ENCODE peak calls at places on chromosome 20, in six cellular contexts. F is mesendoderm, C is neuronal stem cell, D is trophoblast cell, R is H1, W is IMR-90. L is an unnamed sample.
A peak's percentile ranks its signal among the peaks of the same experiment; 100 is the strongest.

GRCh38 chr20:46206025-46206424 is 87.9 kb downstream of the CD40 start:
- DNase-seq in F (no peak), D (no peak), C (no peak), W (peak; percentile 28), R (no peak), L (peak; percentile 57)

GRCh38 chr20:10784337-10785183 is 110.8 kb upstream of the JAG1 start:
- DNase-seq in F (peak; percentile 77), W (no peak), C (no peak), R (no peak), D (no peak), L (peak; percentile 29)

GRCh38 chr20:4014031-4014474 is 1.3 kb downstream of the RNF24 start:
- DNase-seq in C (no peak), W (peak; percentile 85), D (peak; percentile 70), F (peak; percentile 74), R (no peak), L (peak; percentile 86)

GRCh38 chr20:11849976-11850670 is 67.6 kb upstream of the BTBD3 start:
- DNase-seq in D (no peak), R (no peak), C (no peak), W (peak; percentile 45), F (no peak), L (peak; percentile 30)

GRCh38 chr20:17663040-17663399 is 19.0 kb downstream of the RRBP1 start:
- DNase-seq in R (no peak), D (no peak), C (no peak), F (no peak), W (no peak), L (no peak)

GRCh38 chr20:32588040-32588439 is 2.9 kb upstream of the NOL4L start:
- DNase-seq in R (no peak), D (no peak), F (no peak), C (no peak), W (no peak), L (no peak)

GRCh38 chr20:9103955-9104354 is 35.1 kb downstream of the PLCB4 start:
- DNase-seq in D (peak; percentile 4), R (no peak), W (no peak), C (no peak), F (no peak), L (no peak)

GRCh38 chr20:58711266-58712051 is 18.9 kb downstream of the NPEPL1 start:
- DNase-seq in C (no peak), F (no peak), D (no peak), W (no peak), R (no peak), L (no peak)

GRCh38 chr20:45052698-45053440 is 48.1 kb downstream of the KCNS1 start:
- DNase-seq in R (no peak), W (peak; percentile 81), F (no peak), D (no peak), C (no peak), L (peak; percentile 68)

GRCh38 chr20:9359561-9360308 is 154.7 kb upstream of the LAMP5 start:
- DNase-seq in D (peak; percentile 42), R (no peak), C (peak; percentile 56), F (peak; percentile 59), W (peak; percentile 70), L (peak; percentile 80)

GRCh38 chr20:2005831-2006426 is 12.1 kb upstream of the PDYN start:
- DNase-seq in R (peak; percentile 36), F (peak; percentile 80), C (peak; percentile 80), D (peak; percentile 59), W (peak; percentile 45), L (peak; percentile 57)

GRCh38 chr20:37257993-37258392 is 3.6 kb downstream of the GHRH start:
- DNase-seq in D (no peak), F (peak; percentile 33), C (no peak), R (no peak), W (no peak), L (no peak)

GRCh38 chr20:59495894-59496510 is 108.3 kb upstream of the PHACTR3 start:
- DNase-seq in D (peak; percentile 66), F (peak; percentile 76), R (peak; percentile 47), C (peak; percentile 70), W (peak; percentile 53), L (peak; percentile 37)

GRCh38 chr20:10842116-10842515 is 168.3 kb upstream of the JAG1 start:
- DNase-seq in D (no peak), R (no peak), C (no peak), W (no peak), F (no peak), L (no peak)

GRCh38 chr20:641516-641913 is 11.5 kb downstream of the SRXN1 start:
- DNase-seq in D (no peak), F (peak; percentile 55), C (no peak), R (no peak), W (no peak), L (peak; percentile 51)

GRCh38 chr20:14434379-14435136 is 97.1 kb upstream of the FLRT3 start:
- DNase-seq in D (peak; percentile 19), F (peak; percentile 12), W (peak; percentile 76), R (no peak), C (no peak), L (no peak)

GRCh38 chr20:56893206-56893605 is 264.1 kb downstream of the TFAP2C start:
- DNase-seq in W (no peak), R (no peak), C (no peak), D (no peak), F (peak; percentile 57), L (no peak)

GRCh38 chr20:1388253-1388652 is 4.6 kb downstream of the FKBP1A start:
- DNase-seq in D (no peak), C (no peak), R (no peak), W (no peak), F (no peak), L (no peak)

GRCh38 chr20:33733654-33734576 is 2.1 kb downstream of the ZNF341 start:
- DNase-seq in R (no peak), F (peak; percentile 87), D (peak; percentile 82), C (no peak), W (peak; percentile 64), L (peak; percentile 87)

GRCh38 chr20:62409935-62410741 is 3.1 kb upstream of the CABLES2 start:
- DNase-seq in F (peak; percentile 58), C (peak; percentile 65), D (no peak), R (no peak), W (no peak), L (peak; percentile 30)

GRCh38 chr20:61030130-61030529 is 221.9 kb upstream of the CDH4 start:
- DNase-seq in W (no peak), C (no peak), R (no peak), F (no peak), D (no peak), L (no peak)

GRCh38 chr20:57395111-57395959 is 4.1 kb downstream of the RBM38 start:
- DNase-seq in D (peak; percentile 55), W (peak; percentile 53), F (peak; percentile 40), R (no peak), C (peak; percentile 75), L (no peak)

GRCh38 chr20:47785321-47785899 is at the start of gene SULF2:
- DNase-seq in C (peak; percentile 35), F (peak; percentile 42), D (no peak), W (no peak), R (no peak), L (peak; percentile 18)

DNA sequence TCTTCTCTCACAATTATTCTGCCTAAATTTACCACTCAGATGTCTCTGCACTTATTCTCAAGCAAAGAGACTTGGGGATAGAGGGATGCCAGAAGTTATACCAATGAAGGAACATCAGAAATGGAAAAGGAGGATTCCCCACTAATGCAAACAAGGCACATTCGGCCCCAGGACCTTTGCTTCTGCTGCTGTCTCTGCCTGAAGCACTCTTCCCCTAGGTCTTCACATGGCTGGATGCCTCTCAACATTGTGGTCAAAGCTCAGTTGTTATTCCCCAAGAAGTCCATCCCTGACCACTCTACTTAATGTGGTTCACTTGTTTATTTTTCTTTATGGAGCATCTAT is 508.7 kb downstream of the DOK5 start:
- DNase-seq in D (no peak), W (no peak), F (no peak), C (no peak), R (no peak), L (no peak)
- H4K8ac ChIP-seq in D (no peak overlapping the region), W (no peak overlapping the region), F (no peak overlapping the region), C (no peak overlapping the region), R (no peak overlapping the region), L (no peak overlapping the region)

DNA sequence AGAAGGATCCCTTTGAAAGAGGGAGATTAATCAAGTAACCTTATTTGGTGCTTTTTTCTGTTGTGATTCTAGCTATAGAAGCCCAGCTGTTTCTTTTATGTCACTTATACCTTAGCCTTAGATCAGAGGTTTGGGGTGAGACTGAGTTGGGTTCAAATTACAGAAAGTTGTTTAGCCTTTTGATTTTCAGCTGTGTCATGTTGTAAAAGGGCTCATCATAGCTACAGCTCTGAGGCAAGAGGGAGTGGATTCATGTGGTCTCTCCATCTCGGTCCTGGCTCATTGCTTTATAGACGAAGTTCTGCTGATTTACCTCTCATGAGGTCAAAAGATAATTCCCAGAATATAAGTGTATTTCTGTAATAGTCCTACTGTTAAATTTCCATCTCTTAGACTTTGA is 342.8 kb downstream of the PAX1 start:
- DNase-seq in W (no peak), R (no peak), C (no peak), D (no peak), F (no peak), L (no peak)
- H3K4me3 ChIP-seq in W (no peak overlapping the region), R (no peak overlapping the region), C (no peak overlapping the region), D (no peak overlapping the region), F (no peak overlapping the region), L (no peak overlapping the region)

GRCh38 chr20:63897978-63898561 is 3.1 kb downstream of the DNAJC5 start:
- DNase-seq in F (no peak), W (no peak), R (no peak), D (no peak), C (no peak), L (no peak)
- H4K8ac ChIP-seq in F (no peak overlapping the region), W (no peak overlapping the region), R (no peak overlapping the region), D (no peak overlapping the region), C (no peak overlapping the region), L (no peak overlapping the region)

GRCh38 chr20:25253606-25254275 is 5.9 kb downstream of the PYGB start:
- DNase-seq in F (no peak), C (no peak), D (no peak), R (no peak), W (no peak), L (no peak)
- H3K4me3 ChIP-seq in F (no peak overlapping the region), C (no peak overlapping the region), D (no peak overlapping the region), R (no peak overlapping the region), W (no peak overlapping the region), L (no peak overlapping the region)

L was measured in mesenchymal stem cell.